ENCODE peak calls at places on chromosomes 5 and 9, in six cellular contexts. K, S, Y, E, U and O are unnamed samples.

GRCh38 chr5:176810084-176810597 is at the start of gene UNC5A:
- DNase-seq in K (peak), S (no peak), Y (no peak), E (peak), U (no peak), O (no peak)

GRCh38 chr9:113173341-113173740 is 22.5 kb downstream of the SLC31A2 start:
- DNase-seq in K (no peak), S (no peak), Y (no peak), E (no peak), U (no peak), O (no peak)

GRCh38 chr9:5767968-5768932 is 64.7 kb downstream of the ERMP1 start:
- DNase-seq in K (no peak), S (no peak), Y (no peak), E (no peak), U (no peak), O (no peak)

GRCh38 chr9:131728961-131729360 is 10.9 kb downstream of the RAPGEF1 start:
- DNase-seq in K (no peak), S (peak), Y (no peak), E (no peak), U (no peak), O (no peak)

GRCh38 chr5:68251386-68251785 is 35.8 kb downstream of the PIK3R1 start:
- DNase-seq in K (no peak), S (no peak), Y (no peak), E (no peak), U (no peak), O (no peak)

GRCh38 chr5:170184007-170184687 is 48.6 kb upstream of the C5orf58 start:
- DNase-seq in K (no peak), S (peak), Y (peak), E (peak), U (peak), O (peak)

GRCh38 chr9:87868175-87868574 is 14.5 kb upstream of the SPATA31E1 start:
- DNase-seq in K (no peak), S (no peak), Y (no peak), E (no peak), U (no peak), O (no peak)

GRCh38 chr5:89878140-89878570 is 531.4 kb downstream of the CETN3 start:
- DNase-seq in K (no peak), S (no peak), Y (peak), E (no peak), U (peak), O (peak)

GRCh38 chr9:96040591-96041461 is 165.3 kb downstream of the ERCC6L2 start:
- DNase-seq in K (no peak), S (no peak), Y (no peak), E (no peak), U (no peak), O (no peak)

GRCh38 chr5:127011151-127011550 is 19.2 kb downstream of the MARCHF3 start:
- DNase-seq in K (no peak), S (no peak), Y (no peak), E (no peak), U (peak), O (peak)

GRCh38 chr5:148438911-148439310 is 55.2 kb downstream of the FBXO38 start:
- DNase-seq in K (no peak), S (no peak), Y (no peak), E (no peak), U (no peak), O (no peak)

GRCh38 chr9:38393128-38393809 is 767 bp downstream of the ALDH1B1 start:
- DNase-seq in K (no peak), S (no peak), Y (no peak), E (no peak), U (no peak), O (no peak)

GRCh38 chr5:32057157-32058096 is 116.7 kb downstream of the GOLPH3 start:
- DNase-seq in K (no peak), S (no peak), Y (no peak), E (no peak), U (peak), O (no peak)

GRCh38 chr9:136177224-136177623 is 27.7 kb downstream of the LHX3 start:
- DNase-seq in K (peak), S (no peak), Y (no peak), E (no peak), U (no peak), O (no peak)

GRCh38 chr5:71757590-71758543 is 38.8 kb downstream of the CARTPT start:
- DNase-seq in K (no peak), S (peak), Y (peak), E (peak), U (peak), O (peak)